ENCODE peak calls at places on chromosomes 7 and 10, in four cellular contexts. N is stimulated activated CD4-positive, alpha-beta T cell treated with anti-CD3 and anti-CD28 coated beads, TNF-alpha, amount 100 ng/mL, for 4 hours; D is cardiac muscle cell; F is substantia nigra. L is an unnamed sample.

GRCh38 chr10:12056758-12057157 is 12.0 kb upstream of the DHTKD1 start:
- DNase-seq in N (no peak), D (peak), F (no peak), L (no peak)

GRCh38 chr10:74151057-74151878 is at the start of gene ADK:
- DNase-seq in N (peak), D (peak), F (peak), L (peak)

GRCh38 chr10:131947631-131948347 is 33.9 kb downstream of the BNIP3 start:
- DNase-seq in N (no peak), D (peak), F (no peak), L (no peak)

GRCh38 chr7:52669031-52669430 is 366.4 kb upstream of the POM121L12 start:
- DNase-seq in N (no peak), D (no peak), F (no peak), L (no peak)

GRCh38 chr10:71396084-71396713 is 521 bp upstream of the CDH23 start:
- DNase-seq in N (no peak), D (peak), F (peak), L (peak)

GRCh38 chr7:92460109-92460508 is 12.8 kb downstream of the GATAD1 start:
- DNase-seq in N (no peak), D (no peak), F (no peak), L (no peak)

GRCh38 chr7:108016841-108017775 is 14.1 kb upstream of the LAMB1 start:
- DNase-seq in N (no peak), D (peak), F (no peak), L (peak)

GRCh38 chr7:38796636-38797501 is 112.1 kb downstream of the VPS41 start:
- DNase-seq in N (peak), D (peak), F (peak), L (peak)

GRCh38 chr7:127938588-127938987 is 92.6 kb downstream of the LRRC4 start:
- DNase-seq in N (no peak), D (peak), F (no peak), L (no peak)

GRCh38 chr7:23810099-23810498 is 100.1 kb downstream of the STK31 start:
- DNase-seq in N (no peak), D (no peak), F (no peak), L (no peak)

GRCh38 chr10:15879058-15879457 is 18.8 kb upstream of the MINDY3 start:
- DNase-seq in N (no peak), D (peak), F (no peak), L (peak)